ENCODE peak calls at places on chromosomes 3 and 15, in ten cellular contexts. P, X, V, R, T, E, C, O, Z and S are unnamed samples.

GRCh38 chr3:16477501-16477900 is 36.0 kb downstream of the RFTN1 start:
- DNase-seq in V (no peak), Z (no peak), P (no peak), R (no peak), E (no peak), X (no peak), O (no peak), C (no peak), T (no peak), S (no peak)

GRCh38 chr3:105274536-105274935 is 92.2 kb upstream of the ALCAM start:
- DNase-seq in R (no peak), E (no peak), X (no peak), Z (no peak), O (no peak), P (no peak), C (peak; percentile 74), T (no peak), V (no peak), S (no peak)

GRCh38 chr3:127518456-127519081 is 72.0 kb downstream of the TPRA1 start:
- DNase-seq in C (no peak), O (no peak), P (no peak), X (no peak), T (no peak), E (no peak), Z (no peak), R (no peak), V (no peak), S (no peak)

GRCh38 chr3:193974147-193974546 is 161.8 kb upstream of the HES1 start:
- DNase-seq in R (no peak), V (no peak), X (no peak), T (peak; percentile 28), E (no peak), P (no peak), Z (no peak), O (no peak), C (no peak), S (no peak)

GRCh38 chr3:137803215-137803614 is 39.1 kb downstream of the SOX14 start:
- DNase-seq in O (no peak), V (no peak), P (no peak), R (no peak), C (no peak), E (no peak), T (no peak), X (no peak), Z (no peak), S (no peak)

GRCh38 chr3:148079370-148079769 is 618.3 kb upstream of the AGTR1 start:
- DNase-seq in E (no peak), V (no peak), P (no peak), X (no peak), C (no peak), O (no peak), Z (no peak), T (no peak), R (no peak), S (peak; percentile 20)

GRCh38 chr15:68489426-68489825 is 57.5 kb upstream of the ITGA11 start:
- DNase-seq in V (no peak), T (no peak), O (no peak), C (no peak), R (no peak), X (no peak), P (no peak), E (no peak), Z (no peak), S (no peak)

GRCh38 chr15:76973362-76973743 is 21.6 kb upstream of the PSTPIP1 start:
- DNase-seq in X (no peak), R (no peak), Z (no peak), P (peak; percentile 50), O (no peak), V (no peak), E (peak; percentile 58), C (peak; percentile 17), T (no peak), S (no peak)

GRCh38 chr3:10555263-10555662 is 49.9 kb upstream of the ATP2B2 start:
- DNase-seq in V (no peak), E (no peak), Z (no peak), T (no peak), P (no peak), X (no peak), R (no peak), O (no peak), C (no peak), S (no peak)

GRCh38 chr3:32733631-32734229 is 48.7 kb downstream of the CNOT10 start:
- DNase-seq in P (no peak), C (peak; percentile 62), V (no peak), T (no peak), E (no peak), Z (no peak), O (no peak), R (no peak), X (no peak), S (no peak)

GRCh38 chr3:147616998-147617619 is 207.9 kb downstream of the ZIC1 start:
- DNase-seq in V (no peak), P (no peak), E (no peak), Z (no peak), C (peak; percentile 48), X (no peak), R (no peak), O (no peak), T (no peak), S (no peak)

GRCh38 chr3:39122811-39123210 is 15.3 kb downstream of the TTC21A start:
- DNase-seq in E (no peak), O (no peak), T (no peak), X (no peak), P (no peak), C (no peak), V (no peak), Z (no peak), R (no peak), S (no peak)

GRCh38 chr3:16824085-16824696 is 60.6 kb upstream of the PLCL2 start:
- DNase-seq in C (no peak), P (no peak), V (no peak), O (no peak), R (no peak), Z (no peak), X (no peak), E (peak; percentile 43), T (no peak), S (no peak)

GRCh38 chr15:86644319-86644718 is 564.6 kb downstream of the AGBL1 start:
- DNase-seq in X (no peak), P (no peak), T (no peak), O (no peak), E (no peak), Z (no peak), V (no peak), C (peak; percentile 43), R (no peak), S (no peak)
- H3K36me3 ChIP-seq in X (no peaks in the 10 kb centered on the region), P (no peaks in the 10 kb centered on the region), T (no peaks in the 10 kb centered on the region), O (no peaks in the 10 kb centered on the region), E (no peaks in the 10 kb centered on the region), Z (no peaks in the 10 kb centered on the region), V (no peaks in the 10 kb centered on the region), C (no peaks in the 10 kb centered on the region), R (no peaks in the 10 kb centered on the region), S (no peaks in the 10 kb centered on the region)

DNA sequence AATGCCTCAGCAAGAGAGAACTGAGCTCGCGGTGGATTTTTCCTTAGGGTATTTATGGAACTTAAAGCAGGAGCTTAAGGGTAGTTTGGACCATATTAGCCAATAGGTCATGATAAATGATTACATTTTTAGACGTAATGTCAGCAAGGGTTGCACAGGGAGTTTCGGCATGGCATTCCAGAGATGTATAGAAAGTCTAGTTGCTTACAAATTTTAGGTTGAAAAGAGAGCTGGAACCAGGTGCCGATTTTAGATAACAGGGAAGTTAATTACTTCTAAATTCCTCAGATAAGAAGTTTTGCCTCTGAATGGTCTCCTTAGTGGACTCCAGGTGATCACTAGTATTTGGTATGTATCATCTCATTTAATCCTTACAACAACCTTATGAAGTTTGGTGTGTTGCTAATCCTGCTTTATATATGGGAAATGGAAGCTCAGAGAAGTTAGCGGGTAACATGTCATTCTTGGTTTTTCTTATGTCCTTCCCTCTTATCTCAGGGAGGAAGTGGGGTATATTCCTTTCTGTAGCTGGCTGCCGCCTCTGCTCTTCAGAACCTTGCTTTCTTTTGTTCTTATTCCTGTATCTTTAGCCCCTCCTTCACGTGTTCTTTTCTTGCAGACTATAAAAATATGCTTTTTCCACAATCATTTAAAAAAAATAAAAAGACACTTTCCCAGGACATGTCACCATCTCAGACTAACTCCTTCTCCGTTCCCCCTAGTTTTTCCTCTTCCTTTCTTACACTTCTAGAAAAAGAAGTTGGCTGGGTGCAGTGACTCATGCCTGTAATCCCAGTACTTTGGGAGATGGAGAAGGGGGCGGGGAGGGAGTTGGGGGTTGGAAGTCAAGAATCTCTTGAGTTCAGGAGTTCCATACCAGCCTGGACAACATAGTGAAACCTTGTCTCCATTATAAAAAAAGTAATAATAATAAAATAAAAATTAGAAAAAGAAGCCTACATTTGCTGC is 25.7 kb downstream of the IQGAP1 start:
- DNase-seq in X (no peak), R (peak; percentile 51), O (no peak), V (no peak), E (no peak), Z (no peak), P (no peak), T (no peak), C (peak; percentile 35), S (no peak)
- H3K4me1 ChIP-seq in X (peaks cover 12% of the 10 kb centered on the region), R (peaks cover 49% of the 10 kb centered on the region), O (peaks cover 59% of the 10 kb centered on the region), V (no peaks in the 10 kb centered on the region), E (peaks cover 59% of the 10 kb centered on the region), Z (peaks cover 33% of the 10 kb centered on the region), P (peaks cover 49% of the 10 kb centered on the region), T (peaks cover 32% of the 10 kb centered on the region), C (peaks cover 45% of the 10 kb centered on the region), S (peaks cover 4% of the 10 kb centered on the region)

GRCh38 chr15:58594898-58595297 is 154.6 kb downstream of the ADAM10 start:
- DNase-seq in E (no peak), O (no peak), T (no peak), V (no peak), Z (no peak), R (no peak), C (no peak), X (no peak), P (no peak), S (no peak)

GRCh38 chr15:58595516-58596238 is 153.8 kb downstream of the ADAM10 start:
- DNase-seq in R (no peak), E (no peak), O (no peak), T (no peak), P (no peak), C (no peak), X (no peak), V (no peak), Z (no peak), S (no peak)

GRCh38 chr15:58598829-58599210 is 150.7 kb downstream of the ADAM10 start:
- DNase-seq in O (no peak), E (no peak), T (no peak), R (no peak), V (no peak), Z (no peak), X (no peak), P (no peak), C (no peak), S (no peak)

GRCh38 chr15:58593870-58594269 is 155.6 kb downstream of the ADAM10 start:
- DNase-seq in V (no peak), X (no peak), Z (no peak), P (no peak), E (no peak), T (no peak), C (no peak), O (no peak), R (no peak), S (no peak)

GRCh38 chr15:58597943-58598828 is 151.3 kb downstream of the ADAM10 start:
- DNase-seq in R (no peak), X (no peak), E (no peak), Z (no peak), P (no peak), T (no peak), O (no peak), V (no peak), C (no peak), S (no peak)
- H3K36me3 ChIP-seq in R (peaks cover 7% of the 10 kb centered on the region), X (no peaks in the 10 kb centered on the region), E (peaks cover 10% of the 10 kb centered on the region), Z (peaks cover 13% of the 10 kb centered on the region), P (peaks cover 66% of the 10 kb centered on the region), T (peaks cover 23% of the 10 kb centered on the region), O (peaks cover 20% of the 10 kb centered on the region), V (no peaks in the 10 kb centered on the region), C (peaks cover 2% of the 10 kb centered on the region), S (peaks cover 24% of the 10 kb centered on the region)

GRCh38 chr15:62849316-62850129 is 193.0 kb upstream of the TPM1 start:
- DNase-seq in E (no peak), T (no peak), P (no peak), R (no peak), C (no peak), Z (no peak), V (no peak), X (no peak), O (no peak), S (no peak)
- H3K4me1 ChIP-seq in E (no peaks in the 10 kb centered on the region), T (peaks cover 3% of the 10 kb centered on the region), P (peaks cover 9% of the 10 kb centered on the region), R (no peaks in the 10 kb centered on the region), C (peaks cover 40% of the 10 kb centered on the region), Z (peaks cover 6% of the 10 kb centered on the region), V (no peaks in the 10 kb centered on the region), X (peaks cover 6% of the 10 kb centered on the region), O (peaks cover 6% of the 10 kb centered on the region), S (peaks cover 15% of the 10 kb centered on the region)